ENCODE peak calls at places on chromosomes 12 and 14, in four cellular contexts. H, B, T and D are unnamed samples.

GRCh38 chr14:76948213-76948947 is 80.1 kb downstream of the IRF2BPL start:
- DNase-seq in H (no peak), B (no peak), T (no peak), D (no peak)

GRCh38 chr12:12901158-12901791 is 9.9 kb downstream of the GPRC5A start:
- DNase-seq in H (no peak), B (no peak), T (no peak), D (no peak)

GRCh38 chr12:109793826-109794501 is 39.2 kb downstream of the TRPV4 start:
- DNase-seq in H (no peak), B (no peak), T (no peak), D (no peak)

GRCh38 chr14:101049511-101049910 is 146.0 kb upstream of the RTL1 start:
- DNase-seq in H (no peak), B (no peak), T (no peak), D (no peak)

GRCh38 chr14:62546862-62547474 is 498.3 kb downstream of the KCNH5 start:
- DNase-seq in H (no peak), B (no peak), T (no peak), D (no peak)

GRCh38 chr14:94384342-94384741 is 4.1 kb downstream of the SERPINA1 start:
- DNase-seq in H (no peak), B (no peak), T (no peak), D (no peak)

GRCh38 chr12:50224026-50224692 is 57.0 kb upstream of the CERS5 start:
- DNase-seq in H (no peak), B (no peak), T (no peak), D (no peak)

GRCh38 chr14:32620303-32620702 is 291.2 kb downstream of the AKAP6 start:
- DNase-seq in H (no peak), B (no peak), T (no peak), D (no peak)

GRCh38 chr14:37620856-37621255 is 25.4 kb downstream of the TTC6 start:
- DNase-seq in H (no peak), B (no peak), T (no peak), D (no peak)

GRCh38 chr14:101031186-101031585 is 127.7 kb upstream of the RTL1 start:
- DNase-seq in H (no peak), B (no peak), T (no peak), D (no peak)

GRCh38 chr14:26811756-26812305 is 214.0 kb upstream of the NOVA1 start:
- DNase-seq in H (no peak), B (no peak), T (no peak), D (no peak)

GRCh38 chr14:43413094-43413493 is 1094.0 kb downstream of the FSCB start:
- DNase-seq in H (no peak), B (no peak), T (no peak), D (no peak)

GRCh38 chr12:62995097-62995496 is 60.1 kb upstream of the PPM1H start:
- DNase-seq in H (no peak), B (no peak), T (no peak), D (no peak)

GRCh38 chr12:62605972-62606371 is 139.3 kb downstream of the MON2 start:
- DNase-seq in H (no peak), B (no peak), T (no peak), D (no peak)

GRCh38 chr12:68870011-68870410 is 62.0 kb downstream of the MDM2 start:
- DNase-seq in H (no peak), B (no peak), T (no peak), D (no peak)

DNA sequence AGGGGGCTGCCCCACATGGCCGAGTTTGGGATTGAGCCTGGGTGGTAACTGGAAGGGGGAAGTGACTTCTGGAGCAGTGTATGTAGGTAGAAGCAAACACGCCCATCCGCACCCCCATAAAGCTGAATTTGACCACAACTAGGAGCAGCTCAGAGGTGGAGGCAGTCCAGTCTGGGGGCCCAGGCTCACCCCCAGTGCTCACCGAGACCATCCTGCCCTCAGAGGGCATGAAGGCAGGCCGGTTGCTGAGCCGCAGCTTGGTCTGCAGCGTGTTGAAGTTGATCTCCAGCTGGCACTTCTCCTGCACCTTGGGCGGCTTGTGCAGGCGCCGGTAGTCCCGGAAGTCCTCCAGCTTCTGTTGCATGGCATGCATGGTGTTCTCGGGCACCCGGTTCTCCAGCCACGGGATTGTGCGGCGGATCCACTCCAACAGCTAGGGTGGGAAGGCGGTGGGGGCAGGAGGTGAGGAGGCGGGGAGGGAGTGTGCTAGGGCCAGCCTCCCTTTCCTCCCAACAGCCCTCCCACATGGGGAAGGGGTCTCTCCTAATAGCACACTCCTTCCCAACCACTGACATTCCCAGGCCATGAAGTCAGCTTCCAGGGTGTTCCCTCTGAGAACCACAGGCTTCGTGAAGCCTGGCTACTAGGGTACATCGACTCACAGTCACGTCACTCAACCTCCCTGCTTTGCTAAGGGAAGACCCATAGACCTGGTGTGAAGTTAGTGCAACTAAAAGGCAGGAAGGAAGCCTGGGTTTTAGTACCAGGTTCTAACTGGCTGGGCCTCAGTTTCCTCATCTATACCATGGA is 87.0 kb downstream of the ACTN1 start:
- DNase-seq in H (no peak), B (no peak), T (no peak), D (no peak)
- TF ChIP-seq SPI1 in H (no peak), B (no peak), T (no peak), D (no peak)

DNA sequence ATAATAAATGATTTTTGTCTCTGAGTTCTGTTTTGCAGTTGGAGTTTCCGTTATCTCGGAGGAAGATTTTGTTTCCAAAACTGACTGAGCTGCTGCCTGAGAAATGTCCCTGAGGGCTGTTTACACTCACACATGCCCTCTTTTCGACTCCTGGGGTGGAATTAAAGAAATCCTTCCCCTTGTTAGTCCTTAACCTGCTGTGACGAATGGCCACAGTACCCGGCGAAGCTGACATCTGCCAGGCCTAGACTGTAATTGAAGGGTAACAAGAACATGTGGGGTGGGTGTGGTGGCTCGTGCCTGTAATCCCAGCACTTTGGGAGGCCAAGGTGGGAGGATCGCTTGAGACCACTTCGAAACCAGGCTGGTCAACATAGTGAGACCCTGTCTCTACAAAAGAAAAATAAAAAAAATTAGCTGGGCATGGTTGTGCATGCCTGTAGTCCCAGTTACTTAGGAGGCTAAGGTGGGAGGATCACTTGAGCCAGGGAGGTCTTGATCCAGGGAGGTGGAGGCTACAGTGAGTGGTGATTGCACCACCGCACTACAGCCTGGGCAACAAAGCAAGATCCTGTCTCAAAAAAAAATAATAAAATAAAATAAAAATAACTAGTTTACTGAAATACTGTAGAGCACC is 8.4 kb downstream of the OASL start:
- DNase-seq in H (no peak), B (no peak), T (no peak), D (no peak)
- TF ChIP-seq SPI1 in H (no peak), B (no peak), T (no peak), D (no peak)

DNA sequence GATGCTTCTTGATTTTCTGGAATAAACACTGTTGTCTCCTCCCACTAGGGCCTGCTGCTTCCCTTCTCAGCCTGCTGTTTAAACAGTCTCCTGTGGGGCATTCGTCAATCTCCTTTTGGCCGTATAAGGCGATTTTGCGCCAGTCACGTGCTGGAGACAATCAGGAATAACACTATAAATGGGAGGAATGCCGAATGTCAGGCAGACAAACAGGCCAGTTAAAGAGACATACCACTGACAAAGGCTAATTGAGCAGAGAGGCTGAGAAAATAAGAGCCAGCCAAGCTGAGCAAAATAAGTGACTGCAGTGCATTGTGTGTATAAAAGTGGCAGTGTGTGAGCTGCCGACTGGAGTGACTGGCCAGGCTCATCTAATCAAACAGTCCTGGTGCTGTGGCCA is 23.3 kb downstream of the DMAC2L start:
- DNase-seq in H (no peak), B (no peak), T (no peak), D (no peak)
- TF ChIP-seq SPI1 in H (no peak), B (no peak), T (no peak), D (no peak)

GRCh38 chr14:35088514-35088913 is 33.3 kb downstream of the PPP2R3C start:
- DNase-seq in H (no peak), B (no peak), T (no peak), D (no peak)
- TF ChIP-seq SPI1 in H (no peak), B (no peak), T (no peak), D (no peak)

GRCh38 chr14:68222154-68222553 is 402.6 kb downstream of the RAD51B start:
- DNase-seq in H (no peak), B (no peak), T (no peak), D (no peak)

GRCh38 chr14:68222726-68223125 is 403.1 kb downstream of the RAD51B start:
- DNase-seq in H (no peak), B (no peak), T (no peak), D (no peak)

GRCh38 chr14:68217891-68218290 is 398.3 kb downstream of the RAD51B start:
- DNase-seq in H (no peak), B (no peak), T (no peak), D (no peak)

GRCh38 chr14:68216957-68217356 is 397.4 kb downstream of the RAD51B start:
- DNase-seq in H (no peak), B (no peak), T (no peak), D (no peak)

GRCh38 chr14:68219407-68219806 is 399.8 kb downstream of the RAD51B start:
- DNase-seq in H (no peak), B (no peak), T (no peak), D (no peak)
- TF ChIP-seq SPI1 in H (no peak), B (no peak), T (no peak), D (no peak)

DNA sequence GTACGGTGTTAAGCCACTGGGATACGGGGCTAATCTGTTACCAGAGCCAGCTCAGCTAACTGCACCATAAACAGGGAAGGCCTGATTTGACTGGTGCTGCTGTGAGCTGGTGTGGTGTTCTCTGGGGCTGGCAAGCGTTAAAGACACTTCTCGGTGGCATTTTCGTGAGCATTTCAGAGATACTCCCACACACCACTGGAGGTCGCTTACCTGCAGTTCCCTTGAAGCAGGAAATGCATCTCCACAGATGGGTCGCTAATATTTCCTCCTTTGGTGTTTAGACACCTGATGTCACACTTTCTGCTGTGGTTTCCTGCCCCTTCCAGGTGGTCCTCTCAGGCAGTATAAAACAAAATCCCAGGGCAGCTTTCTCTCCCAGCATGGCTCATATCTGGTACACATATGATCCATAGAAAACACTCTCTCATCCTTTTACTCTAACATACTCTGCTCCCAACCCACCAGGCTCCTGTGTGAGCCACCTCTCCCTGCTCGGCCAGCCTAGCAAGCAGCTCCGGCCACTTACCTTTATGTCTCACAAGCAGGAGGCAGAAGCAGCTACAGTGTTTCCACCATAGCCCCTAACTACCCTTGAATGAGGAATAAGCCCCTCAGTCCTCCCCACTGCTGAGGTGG is 129.9 kb upstream of the GRIN2B start:
- DNase-seq in H (peak), B (no peak), T (no peak), D (peak)
- TF ChIP-seq SPI1 in H (no peak), B (no peak), T (no peak), D (no peak)

GRCh38 chr12:27549801-27550652 is 26.0 kb downstream of the PPFIBP1 start:
- DNase-seq in H (no peak), B (peak), T (peak), D (no peak)

GRCh38 chr12:27549231-27549800 is 25.3 kb downstream of the PPFIBP1 start:
- DNase-seq in H (no peak), B (no peak), T (no peak), D (no peak)

GRCh38 chr12:27551172-27551840 is 27.3 kb downstream of the PPFIBP1 start:
- DNase-seq in H (no peak), B (no peak), T (no peak), D (no peak)

GRCh38 chr12:27552235-27552634 is 28.2 kb downstream of the PPFIBP1 start:
- DNase-seq in H (no peak), B (no peak), T (no peak), D (no peak)

DNA sequence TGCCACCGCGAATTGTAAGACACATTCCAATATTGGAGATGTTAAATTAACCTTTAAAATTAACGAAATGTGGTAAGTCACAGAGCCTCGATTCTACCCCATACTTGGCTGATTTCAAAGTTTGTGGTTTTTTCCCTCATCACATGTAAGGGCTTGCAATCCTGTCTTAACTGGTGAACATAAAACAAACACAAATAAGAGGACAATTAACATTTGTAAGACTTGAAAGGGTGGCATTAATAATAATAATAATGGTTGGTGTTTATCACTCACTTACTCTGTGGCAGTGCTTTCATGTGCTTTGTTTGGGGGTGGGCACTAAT is 26.6 kb downstream of the PPFIBP1 start:
- DNase-seq in H (no peak), B (no peak), T (no peak), D (no peak)
- TF ChIP-seq SPI1 in H (no peak), B (no peak), T (no peak), D (no peak)